ENCODE peak calls at places on chromosomes 5 and 9, in seven cellular contexts. H, U, Z, V, B, G and J are unnamed samples.

GRCh38 chr5:44875661-44876250 is 67.0 kb downstream of the MRPS30 start:
- DNase-seq in V (no peak), H (no peak), U (peak), Z (no peak), B (no peak), G (no peak), J (no peak)

GRCh38 chr5:52603742-52604141 is 184.0 kb upstream of the ITGA1 start:
- DNase-seq in G (no peak), B (no peak), U (peak), H (no peak), Z (no peak), V (no peak), J (no peak)

GRCh38 chr5:78920604-78921003 is 64.5 kb downstream of the ARSB start:
- DNase-seq in U (no peak), G (no peak), H (no peak), Z (peak), V (no peak), B (no peak), J (no peak)

GRCh38 chr9:22363421-22363887 is 83.2 kb upstream of the DMRTA1 start:
- DNase-seq in V (peak), G (no peak), Z (no peak), H (no peak), B (no peak), U (no peak), J (no peak)

GRCh38 chr5:72134226-72134625 is 27.0 kb downstream of the MAP1B start:
- DNase-seq in G (no peak), Z (no peak), V (no peak), H (no peak), B (no peak), U (no peak), J (no peak)

GRCh38 chr5:24633705-24634325 is 11.0 kb downstream of the CDH10 start:
- DNase-seq in Z (no peak), V (no peak), H (no peak), B (no peak), U (no peak), G (no peak), J (no peak)

GRCh38 chr5:5141625-5142527 is 1.7 kb downstream of the ADAMTS16 start:
- DNase-seq in G (peak), V (no peak), H (no peak), B (peak), Z (peak), U (no peak), J (no peak)

GRCh38 chr5:167049043-167049663 is 1242.3 kb upstream of the WWC1 start:
- DNase-seq in H (no peak), G (peak), U (peak), V (no peak), Z (peak), B (no peak), J (no peak)

GRCh38 chr9:128706671-128707381 is 4.5 kb downstream of the PKN3 start:
- DNase-seq in H (peak), Z (peak), V (peak), G (no peak), B (no peak), U (no peak), J (peak)

GRCh38 chr5:141402553-141403328 is at the start of gene PCDHGA9:
- DNase-seq in H (peak), U (no peak), G (no peak), Z (peak), V (no peak), B (no peak), J (no peak)

GRCh38 chr5:54630738-54631369 is 113.3 kb downstream of the SNX18 start:
- DNase-seq in V (no peak), G (no peak), U (no peak), H (no peak), B (no peak), Z (no peak), J (no peak)

GRCh38 chr9:91948061-91948422 is 2.0 kb downstream of the ROR2 start:
- DNase-seq in Z (peak), U (no peak), V (no peak), B (no peak), H (no peak), G (no peak), J (no peak)

GRCh38 chr9:86515221-86515620 is 161.0 kb upstream of the TUT7 start:
- DNase-seq in U (no peak), G (no peak), H (no peak), V (no peak), Z (no peak), B (no peak), J (no peak)

DNA sequence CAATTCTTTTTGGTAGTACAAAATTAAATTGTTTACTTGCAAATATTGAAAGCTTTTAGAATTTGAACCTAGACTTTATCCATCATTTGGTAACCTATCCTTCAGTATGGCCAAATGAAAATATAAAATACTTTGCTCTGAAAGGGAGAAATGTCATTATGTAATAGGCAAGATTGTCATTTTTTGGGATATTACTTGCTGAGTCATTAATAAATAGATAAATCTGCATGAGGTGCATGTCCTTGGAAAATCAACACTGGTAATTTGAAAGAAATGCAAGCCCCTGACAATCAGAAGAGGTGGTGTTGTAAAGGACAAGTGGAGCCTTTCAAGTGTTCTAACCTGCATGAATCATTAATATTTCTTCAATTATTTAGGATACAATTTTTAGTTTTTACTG is 231.8 kb upstream of the CCNG1 start:
- DNase-seq in Z (no peak), B (no peak), U (no peak), H (no peak), G (no peak), V (no peak), J (no peak)
- TF ChIP-seq CTCF in Z (no peak), B (no peak), U (no peak), H (no peak), G (no peak), V (no peak), J (no peak)

GRCh38 chr5:2740849-2741555 is 10.5 kb downstream of the IRX2 start:
- DNase-seq in H (no peak), V (no peak), G (no peak), U (no peak), B (no peak), Z (no peak), J (no peak)
- TF ChIP-seq CTCF in H (no peak), V (no peak), G (no peak), U (no peak), B (no peak), Z (no peak), J (no peak)

GRCh38 chr9:18237776-18238175 is 236.2 kb upstream of the ADAMTSL1 start:
- DNase-seq in V (no peak), Z (no peak), B (no peak), G (no peak), U (no peak), H (no peak), J (no peak)
- TF ChIP-seq CTCF in V (no peak), Z (peak), B (no peak), G (no peak), U (peak), H (no peak), J (no peak)

DNA sequence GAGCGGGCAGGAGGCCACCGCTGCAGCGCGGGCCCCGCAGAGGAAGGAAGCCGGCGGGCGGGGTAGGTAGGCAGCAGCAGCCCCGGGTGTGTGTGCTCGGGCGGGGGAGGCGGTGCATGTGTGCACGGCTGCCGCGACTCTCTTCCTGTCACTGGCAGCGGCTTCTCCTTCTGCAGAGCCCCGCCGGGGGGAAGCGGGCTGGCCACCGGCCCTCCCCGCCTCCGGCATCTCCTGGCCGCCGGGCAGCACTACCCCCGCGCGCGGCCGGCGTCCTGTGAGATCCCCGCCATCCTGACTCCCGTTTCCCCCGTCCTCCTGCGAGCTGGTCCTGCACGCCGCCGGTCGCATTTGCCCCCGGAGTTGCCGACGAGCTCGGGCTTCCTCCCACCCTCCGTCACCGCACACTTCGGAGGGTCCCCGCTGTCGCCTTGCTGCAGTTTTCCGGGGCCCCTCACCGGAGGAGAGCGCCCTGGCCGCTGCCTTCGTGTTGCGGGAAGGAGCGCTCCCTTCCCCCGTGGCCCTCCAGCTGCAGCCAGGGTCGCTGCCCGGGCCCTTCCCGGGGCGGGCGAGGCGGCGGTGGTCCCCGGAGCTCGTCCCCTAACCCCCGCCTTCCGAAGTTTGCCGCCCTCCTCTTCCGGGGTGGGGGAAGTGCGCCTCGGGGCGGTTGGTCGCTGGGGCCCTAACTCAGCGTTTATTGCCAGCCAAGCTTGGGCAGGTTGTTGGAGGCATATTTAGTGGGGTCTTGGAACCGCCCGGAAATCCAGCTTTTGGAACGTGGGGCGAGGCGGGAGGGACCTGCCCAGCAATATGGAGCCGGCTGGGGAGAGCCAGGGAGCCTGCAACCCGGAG is 556 bp downstream of the PIK3R1 start:
- DNase-seq in V (peak), H (peak), B (no peak), G (peak), Z (peak), U (no peak), J (peak)
- TF ChIP-seq CTCF in V (no peak), H (no peak), B (no peak), G (no peak), Z (no peak), U (no peak), J (peak)

DNA sequence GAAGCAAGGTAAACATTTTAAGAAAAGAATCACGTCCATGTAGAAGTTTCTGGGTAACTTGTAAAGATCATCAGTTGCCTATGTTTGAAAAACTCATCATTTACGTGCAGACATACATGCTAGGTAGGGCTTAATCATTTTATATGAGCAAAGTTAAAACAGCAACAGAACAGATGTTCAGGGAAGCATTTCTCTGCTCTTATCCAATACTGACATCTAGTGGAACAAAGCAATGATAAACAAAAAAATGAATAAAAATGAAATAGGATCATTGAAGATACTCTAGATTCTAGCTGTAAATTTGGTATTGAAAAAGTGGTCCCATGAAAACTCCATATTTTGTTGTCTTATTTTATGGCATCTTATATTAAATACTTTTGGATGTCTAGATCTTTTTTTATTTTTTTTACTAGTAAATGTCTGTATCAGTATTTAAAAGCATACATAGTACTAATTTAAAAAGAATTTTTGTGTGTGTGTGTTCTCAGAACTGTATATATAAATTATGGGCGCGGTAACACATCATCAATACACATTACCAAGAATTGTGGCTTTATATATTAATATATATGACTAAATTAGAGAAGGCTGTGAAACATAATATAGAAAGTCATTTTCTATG is 1050.2 kb downstream of the CDH12 start:
- DNase-seq in U (no peak), V (no peak), B (no peak), Z (no peak), G (no peak), H (no peak), J (no peak)
- TF ChIP-seq CTCF in U (peak), V (no peak), B (peak), Z (peak), G (peak), H (peak), J (peak)

GRCh38 chr5:122835681-122836080 is 9.7 kb upstream of the SNX24 start:
- DNase-seq in G (no peak), H (no peak), B (no peak), Z (no peak), U (no peak), V (no peak), J (no peak)
- TF ChIP-seq CTCF in G (no peak), H (no peak), B (no peak), Z (peak), U (no peak), V (no peak), J (no peak)

GRCh38 chr5:11619339-11620028 is 284.8 kb downstream of the CTNND2 start:
- DNase-seq in U (no peak), Z (no peak), G (no peak), V (no peak), H (no peak), B (no peak), J (no peak)
- TF ChIP-seq CTCF in U (peak), Z (peak), G (no peak), V (no peak), H (no peak), B (no peak), J (peak)

GRCh38 chr9:96655198-96655851 is at the start of gene PRXL2C:
- DNase-seq in H (peak), B (peak), G (peak), U (no peak), V (peak), Z (peak), J (peak)

GRCh38 chr9:96651626-96652025 is 3.5 kb downstream of the PRXL2C start:
- DNase-seq in Z (no peak), V (no peak), G (no peak), B (no peak), U (no peak), H (no peak), J (no peak)

GRCh38 chr9:96649620-96650323 is 5.3 kb downstream of the PRXL2C start:
- DNase-seq in B (no peak), U (no peak), H (no peak), V (no peak), G (no peak), Z (peak), J (no peak)

DNA sequence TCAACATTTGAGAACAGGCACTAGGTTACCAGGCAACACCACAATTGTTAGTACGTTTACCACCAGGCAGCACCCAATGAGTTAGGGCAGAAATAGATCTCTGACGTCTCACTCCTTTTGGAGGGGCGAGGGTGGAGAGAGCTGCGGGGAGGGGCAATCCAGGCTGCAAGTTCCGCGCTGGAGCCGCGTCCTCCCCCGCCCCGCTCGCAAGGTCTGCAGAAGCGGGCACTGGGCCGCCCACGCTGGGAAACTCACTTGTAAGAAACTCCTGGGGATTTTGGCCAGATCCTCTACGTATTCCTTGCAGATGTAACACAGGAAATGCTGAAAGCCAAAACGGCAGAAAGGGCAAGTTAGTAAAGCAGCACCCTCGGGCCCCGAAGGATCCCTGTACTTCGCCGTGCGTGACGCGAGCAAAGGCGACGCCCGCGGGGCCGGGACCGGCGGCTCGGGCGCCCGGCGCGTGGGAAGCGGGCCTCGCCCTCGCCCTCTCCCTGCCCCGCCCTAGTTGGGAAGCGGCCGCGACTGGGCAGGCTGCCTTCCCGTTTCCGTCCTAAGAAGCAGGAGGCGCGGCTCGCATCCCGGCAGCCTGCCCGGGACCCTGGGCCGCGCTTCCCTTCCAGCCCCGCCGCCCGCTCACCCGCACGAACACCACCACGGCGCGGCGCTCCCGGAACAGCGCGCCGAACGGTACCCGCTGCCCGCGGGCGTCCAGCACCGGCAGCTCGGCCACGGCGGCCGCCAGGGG is 493 bp downstream of the PRXL2C start:
- DNase-seq in H (peak), B (peak), V (peak), G (peak), U (peak), Z (peak), J (peak)
- TF ChIP-seq CTCF in H (no peak), B (no peak), V (no peak), G (no peak), U (no peak), Z (peak), J (no peak)

GRCh38 chr9:5437254-5438216 is at the start of gene PLGRKT:
- DNase-seq in V (peak), Z (peak), H (peak), G (peak), B (peak), U (peak), J (peak)
- TF ChIP-seq CTCF in V (peak), Z (peak), H (peak), G (peak), B (peak), U (peak), J (no peak)